ENCODE peak calls at places on chromosomes 2 and 18, in four cellular contexts. E, N, D and S are unnamed samples.

GRCh38 chr2:239951825-239952224 is 73.3 kb downstream of the NDUFA10 start:
- DNase-seq in E (peak), N (no peak), D (no peak), S (no peak)

GRCh38 chr2:10239561-10239967 is 63.1 kb upstream of the HPCAL1 start:
- DNase-seq in E (peak), N (peak), D (no peak), S (peak)

GRCh38 chr18:26862084-26862483 is 3.4 kb downstream of the AQP4 start:
- DNase-seq in E (no peak), N (no peak), D (no peak), S (no peak)

GRCh38 chr18:13418013-13418710 is 199.6 kb downstream of the LDLRAD4 start:
- DNase-seq in E (no peak), N (no peak), D (no peak), S (no peak)

GRCh38 chr2:44233450-44234128 is 41.7 kb upstream of the SLC3A1 start:
- DNase-seq in E (peak), N (no peak), D (no peak), S (peak)

GRCh38 chr2:160417745-160418397 is 75.7 kb downstream of the RBMS1 start:
- DNase-seq in E (no peak), N (no peak), D (no peak), S (no peak)

GRCh38 chr2:226307440-226308365 is 491.9 kb downstream of the IRS1 start:
- DNase-seq in E (no peak), N (no peak), D (no peak), S (no peak)

GRCh38 chr2:120314656-120315366 is 31.1 kb upstream of the INHBB start:
- DNase-seq in E (peak), N (no peak), D (no peak), S (no peak)

GRCh38 chr2:68193774-68194372 is 36.2 kb downstream of the PNO1 start:
- DNase-seq in E (no peak), N (no peak), D (no peak), S (no peak)

GRCh38 chr2:143954208-143954607 is 565.7 kb downstream of the ZEB2 start:
- DNase-seq in E (no peak), N (no peak), D (no peak), S (no peak)

GRCh38 chr2:218894168-218895157 is 13.8 kb downstream of the WNT10A start:
- DNase-seq in E (peak), N (no peak), D (no peak), S (no peak)

GRCh38 chr18:35073186-35074105 is 32.2 kb downstream of the MAPRE2 start:
- DNase-seq in E (no peak), N (no peak), D (no peak), S (no peak)

GRCh38 chr2:99106905-99107304 is 34.6 kb upstream of the C2orf15 start:
- DNase-seq in E (no peak), N (peak), D (no peak), S (no peak)

GRCh38 chr2:128016620-128017019 is 11.2 kb downstream of the SAP130 start:
- DNase-seq in E (no peak), N (no peak), D (no peak), S (no peak)